ENCODE peak calls at places on chromosomes 12 and 14, in seven cellular contexts. One of them, this sample, is unnamed.
A peak's percentile ranks its signal among the peaks of the same experiment; 100 is the strongest.

GRCh38 chr12:86275356-86275755 is 19.2 kb upstream of the MGAT4C start:
- DNase-seq in kidney epithelial cell: no peak
- DNase-seq in suprapubic skin: no peak
- DNase-seq in heart right ventricle: no peak
- DNase-seq in WTC11: no peak
- DNase-seq in activated T-helper 9 cell treated with anti-CD3 and anti-CD28 coated beads, Interleukin-2, amount 50 U/mL, for 16 hours: no peak
- DNase-seq in AG20443: no peak
- DNase-seq in this sample: no peak

GRCh38 chr14:103838117-103838516 is 9.3 kb downstream of the PPP1R13B start:
- DNase-seq in kidney epithelial cell: no peak
- DNase-seq in suprapubic skin: no peak
- DNase-seq in heart right ventricle: no peak
- DNase-seq in WTC11: no peak
- DNase-seq in activated T-helper 9 cell treated with anti-CD3 and anti-CD28 coated beads, Interleukin-2, amount 50 U/mL, for 16 hours: no peak
- DNase-seq in AG20443: no peak
- DNase-seq in this sample: no peak

GRCh38 chr12:125029756-125030358 is 35.4 kb upstream of the AACS start:
- DNase-seq in kidney epithelial cell: no peak
- DNase-seq in suprapubic skin: no peak
- DNase-seq in heart right ventricle: no peak
- DNase-seq in WTC11: no peak
- DNase-seq in activated T-helper 9 cell treated with anti-CD3 and anti-CD28 coated beads, Interleukin-2, amount 50 U/mL, for 16 hours: no peak
- DNase-seq in AG20443: no peak
- DNase-seq in this sample: no peak

GRCh38 chr12:60535363-60535762 is 939.5 kb downstream of the SLC16A7 start:
- DNase-seq in kidney epithelial cell: no peak
- DNase-seq in suprapubic skin: no peak
- DNase-seq in heart right ventricle: no peak
- DNase-seq in WTC11: no peak
- DNase-seq in activated T-helper 9 cell treated with anti-CD3 and anti-CD28 coated beads, Interleukin-2, amount 50 U/mL, for 16 hours: no peak
- DNase-seq in AG20443: no peak
- DNase-seq in this sample: no peak

GRCh38 chr12:115407723-115408122 is 723.7 kb upstream of the TBX3 start:
- DNase-seq in kidney epithelial cell: no peak
- DNase-seq in suprapubic skin: no peak
- DNase-seq in heart right ventricle: no peak
- DNase-seq in WTC11: no peak
- DNase-seq in activated T-helper 9 cell treated with anti-CD3 and anti-CD28 coated beads, Interleukin-2, amount 50 U/mL, for 16 hours: no peak
- DNase-seq in AG20443: no peak
- DNase-seq in this sample: no peak

GRCh38 chr12:57111046-57111698 is at the start of gene STAT6:
- DNase-seq in kidney epithelial cell: no peak
- DNase-seq in suprapubic skin: peak; percentile 91
- DNase-seq in heart right ventricle: peak; percentile 75
- DNase-seq in WTC11: peak; percentile 48
- DNase-seq in activated T-helper 9 cell treated with anti-CD3 and anti-CD28 coated beads, Interleukin-2, amount 50 U/mL, for 16 hours: peak; percentile 68
- DNase-seq in AG20443: peak; percentile 76
- DNase-seq in this sample: no peak

GRCh38 chr14:53840444-53840843 is 116.2 kb downstream of the BMP4 start:
- DNase-seq in kidney epithelial cell: peak; percentile 49
- DNase-seq in suprapubic skin: no peak
- DNase-seq in heart right ventricle: no peak
- DNase-seq in WTC11: no peak
- DNase-seq in activated T-helper 9 cell treated with anti-CD3 and anti-CD28 coated beads, Interleukin-2, amount 50 U/mL, for 16 hours: no peak
- DNase-seq in AG20443: no peak
- DNase-seq in this sample: peak; percentile 42

GRCh38 chr14:31435276-31435675 is 14.9 kb upstream of the HEATR5A start:
- DNase-seq in kidney epithelial cell: no peak
- DNase-seq in suprapubic skin: no peak
- DNase-seq in heart right ventricle: no peak
- DNase-seq in WTC11: no peak
- DNase-seq in activated T-helper 9 cell treated with anti-CD3 and anti-CD28 coated beads, Interleukin-2, amount 50 U/mL, for 16 hours: no peak
- DNase-seq in AG20443: peak; percentile 60
- DNase-seq in this sample: no peak

GRCh38 chr12:100706029-100706428 is 88.5 kb upstream of the ANO4 start:
- DNase-seq in kidney epithelial cell: peak; percentile 70
- DNase-seq in suprapubic skin: no peak
- DNase-seq in heart right ventricle: no peak
- DNase-seq in WTC11: no peak
- DNase-seq in activated T-helper 9 cell treated with anti-CD3 and anti-CD28 coated beads, Interleukin-2, amount 50 U/mL, for 16 hours: no peak
- DNase-seq in AG20443: peak; percentile 54
- DNase-seq in this sample: no peak

This sample was measured in glomerular endothelial cell.